ENCODE peak calls at places on chromosomes 1 and 21, in five cellular contexts. One of them, this sample, is unnamed.

GRCh38 chr21:44497641-44498243 is 42.3 kb downstream of the KRTAP10-1 start:
- DNase-seq in NCI-H2171: peak
- DNase-seq in activated gamma-delta T cell treated with anti-CD3 and anti-CD28 coated beads, Interleukin-2, amount 50 U/mL, for 16 hours: no peak
- DNase-seq in GM13977: no peak
- DNase-seq in T-helper 9 cell: no peak
- DNase-seq in this sample: peak

GRCh38 chr1:85573348-85573747 is 7.2 kb upstream of the CCN1 start:
- DNase-seq in GM13977: no peak
- DNase-seq in T-helper 9 cell: no peak
- DNase-seq in NCI-H2171: no peak
- DNase-seq in activated gamma-delta T cell treated with anti-CD3 and anti-CD28 coated beads, Interleukin-2, amount 50 U/mL, for 16 hours: no peak
- DNase-seq in this sample: peak

GRCh38 chr1:115668579-115668978 is 26.8 kb downstream of the VANGL1 start:
- DNase-seq in activated gamma-delta T cell treated with anti-CD3 and anti-CD28 coated beads, Interleukin-2, amount 50 U/mL, for 16 hours: no peak
- DNase-seq in GM13977: no peak
- DNase-seq in NCI-H2171: no peak
- DNase-seq in T-helper 9 cell: no peak
- DNase-seq in this sample: peak

GRCh38 chr1:161365207-161365606 is 2.5 kb downstream of the CFAP126 start:
- DNase-seq in activated gamma-delta T cell treated with anti-CD3 and anti-CD28 coated beads, Interleukin-2, amount 50 U/mL, for 16 hours: no peak
- DNase-seq in NCI-H2171: no peak
- DNase-seq in GM13977: no peak
- DNase-seq in T-helper 9 cell: no peak
- DNase-seq in this sample: no peak

GRCh38 chr1:9630331-9631081 is 21.0 kb upstream of the PIK3CD start:
- DNase-seq in GM13977: no peak
- DNase-seq in T-helper 9 cell: no peak
- DNase-seq in activated gamma-delta T cell treated with anti-CD3 and anti-CD28 coated beads, Interleukin-2, amount 50 U/mL, for 16 hours: no peak
- DNase-seq in NCI-H2171: no peak
- DNase-seq in this sample: no peak

GRCh38 chr1:203607169-203607873 is 19.3 kb upstream of the ATP2B4 start:
- DNase-seq in T-helper 9 cell: peak
- DNase-seq in NCI-H2171: no peak
- DNase-seq in activated gamma-delta T cell treated with anti-CD3 and anti-CD28 coated beads, Interleukin-2, amount 50 U/mL, for 16 hours: peak
- DNase-seq in GM13977: peak
- DNase-seq in this sample: peak

GRCh38 chr1:37157634-37158033 is 123.3 kb upstream of the GRIK3 start:
- DNase-seq in NCI-H2171: no peak
- DNase-seq in GM13977: no peak
- DNase-seq in activated gamma-delta T cell treated with anti-CD3 and anti-CD28 coated beads, Interleukin-2, amount 50 U/mL, for 16 hours: no peak
- DNase-seq in T-helper 9 cell: no peak
- DNase-seq in this sample: no peak

GRCh38 chr1:175839678-175840669 is 96.6 kb upstream of the TNR start:
- DNase-seq in GM13977: no peak
- DNase-seq in NCI-H2171: peak
- DNase-seq in T-helper 9 cell: no peak
- DNase-seq in activated gamma-delta T cell treated with anti-CD3 and anti-CD28 coated beads, Interleukin-2, amount 50 U/mL, for 16 hours: no peak
- DNase-seq in this sample: no peak

GRCh38 chr1:152535774-152536173 is 21.5 kb downstream of the CRCT1 start:
- DNase-seq in GM13977: no peak
- DNase-seq in NCI-H2171: no peak
- DNase-seq in T-helper 9 cell: no peak
- DNase-seq in activated gamma-delta T cell treated with anti-CD3 and anti-CD28 coated beads, Interleukin-2, amount 50 U/mL, for 16 hours: no peak
- DNase-seq in this sample: no peak

GRCh38 chr1:151803915-151804314 is 1.3 kb downstream of the LINGO4 start:
- DNase-seq in GM13977: no peak
- DNase-seq in T-helper 9 cell: no peak
- DNase-seq in activated gamma-delta T cell treated with anti-CD3 and anti-CD28 coated beads, Interleukin-2, amount 50 U/mL, for 16 hours: no peak
- DNase-seq in NCI-H2171: no peak
- DNase-seq in this sample: no peak

GRCh38 chr21:45267390-45267760 is 20.3 kb downstream of the POFUT2 start:
- DNase-seq in activated gamma-delta T cell treated with anti-CD3 and anti-CD28 coated beads, Interleukin-2, amount 50 U/mL, for 16 hours: no peak
- DNase-seq in T-helper 9 cell: no peak
- DNase-seq in GM13977: no peak
- DNase-seq in NCI-H2171: no peak
- DNase-seq in this sample: no peak